ENCODE peak calls at places on chromosomes 12 and 14, in nine cellular contexts. M is activated CD8-positive, alpha-beta memory T cell treated with anti-CD3 and anti-CD28 coated beads for 24 hours; Z is RPMI7951; W is activated gamma-delta T cell treated with Interleukin-2 at 50 U/mL for 16 hours; A is sigmoid colon; N is endothelial cell; B is activated CD8-positive, alpha-beta T cell treated with anti-CD3 and anti-CD28 coated beads for 36 hours; E is GM19239; D is stimulated activated CD4-positive, alpha-beta T cell treated with anti-CD3 and anti-CD28 coated beads, TNF-alpha, amount 100 ng/mL, for 1 hour. R is an unnamed sample.

GRCh38 chr14:22184157-22185025 is 404.6 kb downstream of the DAD1 start:
- DNase-seq in M (no peak), A (no peak), D (no peak), Z (no peak), W (no peak), E (no peak), B (no peak), N (no peak), R (no peak)

GRCh38 chr12:82801951-82802610 is 115.4 kb downstream of the TMTC2 start:
- DNase-seq in D (no peak), Z (no peak), A (no peak), M (no peak), E (no peak), W (no peak), B (no peak), N (no peak), R (no peak)

GRCh38 chr12:124631681-124632080 is 64.3 kb upstream of the NCOR2 start:
- DNase-seq in A (no peak), N (no peak), E (no peak), Z (no peak), B (no peak), W (no peak), M (no peak), D (no peak), R (no peak)

GRCh38 chr12:111361717-111362576 is 6.9 kb downstream of the PHETA1 start:
- DNase-seq in D (no peak), M (no peak), N (no peak), B (no peak), Z (no peak), A (no peak), W (no peak), E (no peak), R (peak)

GRCh38 chr14:100108042-100108825 is 43.0 kb downstream of the EVL start:
- DNase-seq in Z (peak), M (peak), D (peak), N (peak), B (peak), E (peak), W (peak), A (peak), R (peak)

GRCh38 chr14:41449057-41449456 is 157.6 kb upstream of the LRFN5 start:
- DNase-seq in B (no peak), E (no peak), N (no peak), Z (no peak), M (no peak), W (no peak), D (no peak), A (no peak), R (no peak)

GRCh38 chr12:39441189-39441962 is 1.5 kb downstream of the KIF21A start:
- DNase-seq in A (no peak), W (no peak), M (no peak), B (no peak), Z (no peak), N (no peak), D (no peak), E (no peak), R (no peak)

GRCh38 chr12:113222730-113223531 is 1.7 kb downstream of the TPCN1 start:
- DNase-seq in M (no peak), D (no peak), E (no peak), A (peak), W (no peak), B (peak), Z (peak), N (no peak), R (peak)

GRCh38 chr12:110314308-110314707 is 33.3 kb downstream of the ATP2A2 start:
- DNase-seq in E (no peak), W (no peak), D (no peak), M (no peak), A (no peak), Z (peak), N (no peak), B (no peak), R (peak)

GRCh38 chr14:105364100-105364708 is 34.1 kb upstream of the TEX22 start:
- DNase-seq in E (peak), A (no peak), N (no peak), W (peak), Z (peak), D (no peak), B (peak), M (no peak), R (no peak)

GRCh38 chr14:53953828-53954550 is 2.6 kb downstream of the BMP4 start:
- DNase-seq in A (peak), B (peak), W (no peak), E (no peak), M (no peak), Z (peak), N (peak), D (no peak), R (peak)

GRCh38 chr14:36748814-36749213 is 87.2 kb downstream of the PAX9 start:
- DNase-seq in N (no peak), W (no peak), M (no peak), Z (no peak), B (no peak), E (no peak), A (no peak), D (no peak), R (no peak)

GRCh38 chr14:32779845-32780244 is 158.8 kb upstream of the NPAS3 start:
- DNase-seq in E (no peak), Z (peak), M (no peak), B (no peak), A (no peak), D (no peak), W (no peak), N (no peak), R (no peak)

GRCh38 chr14:77409131-77409533 is 14.2 kb downstream of the NOXRED1 start:
- DNase-seq in B (peak), E (no peak), D (no peak), N (peak), A (no peak), W (no peak), M (no peak), Z (no peak), R (peak)

GRCh38 chr14:100823488-100823887 is 2.4 kb upstream of the MEG3 start:
- DNase-seq in E (no peak), M (no peak), B (no peak), W (no peak), D (no peak), Z (no peak), N (no peak), A (no peak), R (no peak)

GRCh38 chr14:105087308-105087962 is 22.2 kb upstream of the GPR132 start:
- DNase-seq in D (no peak), Z (no peak), N (no peak), E (no peak), B (peak), A (peak), W (no peak), M (peak), R (no peak)

GRCh38 chr14:20855652-20856291 is 35.4 kb upstream of the RNASE3 start:
- DNase-seq in W (peak), M (no peak), B (peak), E (peak), N (peak), A (no peak), Z (peak), D (no peak), R (peak)

GRCh38 chr14:32728526-32728925 is 210.2 kb upstream of the NPAS3 start:
- DNase-seq in Z (no peak), A (no peak), W (no peak), M (no peak), E (no peak), N (no peak), D (no peak), B (no peak), R (no peak)

GRCh38 chr12:120260607-120261006 is 4.9 kb downstream of the PXN start:
- DNase-seq in M (no peak), Z (no peak), E (no peak), D (no peak), B (no peak), W (no peak), N (no peak), A (no peak), R (no peak)

GRCh38 chr12:4819654-4820053 is 90.1 kb upstream of the KCNA1 start:
- DNase-seq in E (no peak), M (no peak), B (no peak), A (no peak), N (no peak), Z (peak), W (no peak), D (no peak), R (no peak)

GRCh38 chr12:52228366-52228765 is 4.7 kb upstream of the KRT7 start:
- DNase-seq in Z (no peak), M (no peak), N (no peak), D (no peak), A (no peak), W (no peak), B (no peak), E (no peak), R (no peak)

GRCh38 chr12:20555771-20556170 is 139.4 kb upstream of the SLCO1C1 start:
- DNase-seq in N (no peak), E (no peak), A (no peak), B (no peak), D (no peak), Z (no peak), W (no peak), M (no peak), R (no peak)

GRCh38 chr12:64687816-64688599 is 71.2 kb downstream of the GNS start:
- DNase-seq in A (peak), N (no peak), B (peak), M (no peak), D (no peak), E (no peak), Z (peak), W (no peak), R (peak)

GRCh38 chr14:91170504-91171121 is 56.7 kb downstream of the DGLUCY start:
- DNase-seq in A (peak), D (no peak), M (no peak), B (no peak), E (no peak), W (no peak), Z (peak), N (no peak), R (no peak)

GRCh38 chr12:95623554-95624170 is 72.4 kb upstream of the USP44 start:
- DNase-seq in W (no peak), E (no peak), M (no peak), N (peak), D (no peak), Z (peak), A (no peak), B (peak), R (peak)

GRCh38 chr14:94411638-94412037 is 23.2 kb upstream of the SERPINA1 start:
- DNase-seq in B (no peak), M (no peak), E (no peak), A (no peak), N (no peak), D (no peak), W (no peak), Z (no peak), R (peak)